ENCODE peak calls at places on chromosome 5, in ten cellular contexts. Q, E, X, B, W, Y, A, H, L and Z are unnamed samples.

GRCh38 chr5:146126068-146126467 is 20.7 kb upstream of the PLAC8L1 start:
- DNase-seq in E (no peak), X (no peak), Q (no peak), A (no peak), L (no peak), B (no peak), W (no peak), H (no peak), Y (no peak), Z (no peak)

GRCh38 chr5:147223951-147224791 is 10.7 kb upstream of the STK32A start:
- DNase-seq in L (peak), W (peak), Y (no peak), Q (peak), E (peak), X (no peak), H (peak), A (peak), B (no peak), Z (peak)

GRCh38 chr5:144141581-144141980 is 28.9 kb downstream of the YIPF5 start:
- DNase-seq in A (no peak), Y (no peak), E (no peak), B (no peak), L (no peak), X (no peak), Q (no peak), H (no peak), W (no peak), Z (no peak)

GRCh38 chr5:57298295-57298984 is 124.6 kb downstream of the GPBP1 start:
- DNase-seq in Y (peak), E (peak), H (peak), Q (peak), L (peak), X (no peak), A (peak), W (peak), B (no peak), Z (peak)

GRCh38 chr5:173187054-173187743 is 42.9 kb downstream of the BNIP1 start:
- DNase-seq in L (no peak), E (no peak), H (no peak), A (no peak), X (no peak), W (no peak), Q (no peak), B (no peak), Y (no peak), Z (no peak)

GRCh38 chr5:8848997-8849585 is 696.8 kb downstream of the SEMA5A start:
- DNase-seq in Q (peak), L (peak), B (no peak), H (no peak), A (no peak), W (no peak), E (no peak), X (no peak), Y (no peak), Z (peak)

GRCh38 chr5:141001466-141001853 is 35.2 kb downstream of the PCDHAC2 start:
- DNase-seq in L (peak), B (no peak), H (peak), E (peak), Y (no peak), A (no peak), Q (no peak), W (no peak), X (no peak), Z (no peak)

GRCh38 chr5:165201364-165202143 is 1696.1 kb downstream of the MAT2B start:
- DNase-seq in Q (no peak), B (no peak), L (no peak), Y (no peak), A (no peak), W (no peak), H (no peak), E (no peak), X (no peak), Z (peak)

GRCh38 chr5:159218595-159219023 is 9.3 kb upstream of the RNF145 start:
- DNase-seq in L (no peak), W (no peak), Q (no peak), B (no peak), H (no peak), E (peak), Y (no peak), X (no peak), A (no peak), Z (peak)

GRCh38 chr5:6543830-6544560 is 88.8 kb downstream of the NSUN2 start:
- DNase-seq in W (no peak), L (no peak), A (peak), Q (no peak), H (no peak), X (no peak), E (no peak), B (no peak), Y (no peak), Z (no peak)

GRCh38 chr5:150497274-150497988 is 10.5 kb upstream of the NDST1 start:
- DNase-seq in X (no peak), E (no peak), L (peak), W (peak), B (no peak), H (no peak), Y (no peak), Q (peak), A (no peak), Z (peak)

GRCh38 chr5:6827815-6828214 is 114.6 kb downstream of the TENT4A start:
- DNase-seq in Y (no peak), X (no peak), W (no peak), E (no peak), H (no peak), Q (no peak), A (no peak), L (no peak), B (no peak), Z (no peak)

GRCh38 chr5:34495178-34495577 is 160.9 kb upstream of the RAI14 start:
- DNase-seq in B (no peak), W (no peak), A (no peak), H (no peak), L (no peak), Y (no peak), Q (no peak), X (no peak), E (no peak), Z (no peak)

GRCh38 chr5:132476853-132477729 is 13.5 kb downstream of the IRF1 start:
- DNase-seq in Q (no peak), B (no peak), L (no peak), E (no peak), H (peak), Y (no peak), W (no peak), A (peak), X (peak), Z (no peak)

GRCh38 chr5:157193699-157194424 is 13.2 kb downstream of the ITK start:
- DNase-seq in W (no peak), E (no peak), L (no peak), Q (no peak), A (no peak), H (no peak), X (no peak), Y (no peak), B (no peak), Z (no peak)

GRCh38 chr5:112208699-112209615 is 210.1 kb downstream of the EPB41L4A start:
- DNase-seq in B (no peak), X (no peak), L (peak), Q (no peak), E (no peak), A (no peak), W (no peak), Y (no peak), H (no peak), Z (no peak)

GRCh38 chr5:76180817-76181805 is 97.9 kb downstream of the SV2C start:
- DNase-seq in A (no peak), Q (no peak), H (no peak), E (peak), W (no peak), L (peak), X (no peak), B (no peak), Y (no peak), Z (no peak)

GRCh38 chr5:151023651-151024050 is 3.3 kb downstream of the GPX3 start:
- DNase-seq in W (peak), X (no peak), E (peak), A (peak), Y (no peak), B (peak), L (no peak), H (no peak), Q (peak), Z (peak)

GRCh38 chr5:155013526-155013925 is at the start of gene KIF4B:
- DNase-seq in E (no peak), H (no peak), W (no peak), A (no peak), B (no peak), L (no peak), Y (no peak), X (no peak), Q (no peak), Z (no peak)

GRCh38 chr5:168951341-168951740 is 349.6 kb downstream of the SLIT3 start:
- DNase-seq in Y (no peak), X (no peak), L (no peak), E (no peak), Q (no peak), W (no peak), H (no peak), A (no peak), B (no peak), Z (peak)

GRCh38 chr5:33843579-33843978 is 48.2 kb downstream of the ADAMTS12 start:
- DNase-seq in B (no peak), A (no peak), E (no peak), X (no peak), Q (no peak), L (no peak), Y (no peak), W (no peak), H (no peak), Z (peak)